ENCODE peak calls at places on chromosomes 12 and 14, in five cellular contexts. N is tibial nerve, A is prostate gland, F is right lobe of liver, L is esophagus squamous epithelium. P is an unnamed sample.

GRCh38 chr14:36661506-36662257 is at the start of gene PAX9:
- DNase-seq in N (peak; percentile 89), A (peak; percentile 96), F (peak; percentile 51), L (no peak), P (peak; percentile 93)

GRCh38 chr12:46373303-46374182 is 970 bp upstream of the SLC38A2 start:
- DNase-seq in N (peak; percentile 49), A (peak; percentile 42), F (peak; percentile 71), L (no peak), P (peak; percentile 68)

GRCh38 chr12:92312463-92312970 is 166.9 kb upstream of the BTG1 start:
- DNase-seq in N (no peak), A (no peak), F (no peak), L (no peak), P (no peak)

GRCh38 chr14:49641697-49642129 is 6.7 kb upstream of the DNAAF2 start:
- DNase-seq in N (no peak), A (peak; percentile 84), F (peak; percentile 91), L (no peak), P (peak; percentile 55)

GRCh38 chr12:88529531-88530488 is 50.5 kb downstream of the KITLG start:
- DNase-seq in N (no peak), A (no peak), F (no peak), L (no peak), P (no peak)

GRCh38 chr12:108801736-108802665 is 55.4 kb downstream of the SSH1 start:
- DNase-seq in N (peak; percentile 76), A (no peak), F (no peak), L (no peak), P (no peak)

GRCh38 chr12:55974308-55974724 is 438 bp downstream of the RAB5B start:
- DNase-seq in N (no peak), A (peak; percentile 37), F (no peak), L (no peak), P (peak; percentile 43)

GRCh38 chr14:54200726-54201125 is 196.1 kb upstream of the CDKN3 start:
- DNase-seq in N (no peak), A (no peak), F (no peak), L (no peak), P (no peak)

GRCh38 chr12:76413121-76413520 is 64.9 kb upstream of the BBS10 start:
- DNase-seq in N (no peak), A (no peak), F (no peak), L (no peak), P (no peak)

GRCh38 chr14:99287269-99287942 is 15.4 kb upstream of the BCL11B start:
- DNase-seq in N (no peak), A (no peak), F (no peak), L (no peak), P (no peak)

DNA sequence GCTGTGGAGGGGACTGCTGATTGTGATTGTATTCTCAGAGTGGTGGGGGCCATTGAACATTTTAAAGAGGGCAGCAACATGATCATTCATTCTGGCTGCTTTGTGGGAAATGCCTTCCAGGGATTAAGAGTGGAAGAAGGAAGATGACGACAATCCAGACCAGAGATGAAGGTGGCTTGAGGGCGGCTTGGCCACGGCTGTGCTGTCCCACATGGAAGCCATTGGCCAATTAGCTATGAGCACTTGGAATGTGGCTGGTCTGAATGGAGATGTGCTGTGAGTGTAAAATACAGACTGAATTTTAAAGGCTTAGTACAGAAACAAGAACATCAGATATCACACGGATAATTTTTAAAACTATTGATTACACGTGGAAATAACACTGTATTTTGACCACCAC is 19.2 kb upstream of the SLC10A1 start:
- DNase-seq in N (no peak), A (no peak), F (no peak), L (no peak), P (no peak)
- H3K27ac ChIP-seq in N (no peak overlapping the region), A (no peak overlapping the region), F (no peak overlapping the region), L (no peak overlapping the region), P (no peak overlapping the region)

GRCh38 chr14:22974530-22975313 is 7.6 kb downstream of the AJUBA start:
- DNase-seq in N (no peak), A (no peak), F (peak; percentile 56), L (no peak), P (no peak)
- H3K36me3 ChIP-seq in N (peaks cover 35% of the 10 kb centered on the region), A (no peaks in the 10 kb centered on the region), F (no peaks in the 10 kb centered on the region), L (peaks cover 6% of the 10 kb centered on the region), P (no peaks in the 10 kb centered on the region)

DNA sequence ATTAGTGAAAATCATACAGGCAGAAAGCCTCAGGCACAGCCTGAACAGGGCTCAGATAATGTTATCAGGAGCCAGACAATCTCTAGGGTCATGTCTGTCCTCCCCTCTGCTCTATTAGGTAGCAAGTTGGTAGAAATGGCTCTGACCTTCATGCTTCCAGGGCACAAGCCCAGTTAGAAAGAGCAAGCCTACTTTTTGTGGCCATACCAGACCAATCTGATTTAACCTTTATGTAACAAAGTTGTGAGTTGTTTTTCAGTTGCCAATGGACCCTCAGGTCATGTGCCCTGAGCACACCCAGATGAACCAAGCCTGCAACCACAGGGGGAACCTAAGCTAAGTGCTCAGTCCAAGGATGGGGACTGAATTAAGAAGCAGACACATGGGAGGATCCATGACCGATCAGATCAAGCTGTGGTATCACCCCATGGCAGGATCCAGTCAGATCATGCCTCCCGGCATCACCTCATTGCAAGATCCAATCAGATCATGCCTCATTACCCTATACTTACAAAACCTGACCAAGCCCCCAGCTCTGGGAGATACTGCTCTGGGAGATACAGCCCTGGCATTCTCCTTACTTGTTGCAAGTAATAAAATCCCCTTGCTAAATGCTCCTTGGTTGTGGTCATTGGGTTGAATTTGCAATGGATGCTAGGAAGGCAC is 18.8 kb upstream of the HIGD1C start:
- DNase-seq in N (no peak), A (no peak), F (no peak), L (no peak), P (no peak)
- TF ChIP-seq POLR2A in N (no peak), A (no peak), F (no peak), L (no peak), P (no peak)

DNA sequence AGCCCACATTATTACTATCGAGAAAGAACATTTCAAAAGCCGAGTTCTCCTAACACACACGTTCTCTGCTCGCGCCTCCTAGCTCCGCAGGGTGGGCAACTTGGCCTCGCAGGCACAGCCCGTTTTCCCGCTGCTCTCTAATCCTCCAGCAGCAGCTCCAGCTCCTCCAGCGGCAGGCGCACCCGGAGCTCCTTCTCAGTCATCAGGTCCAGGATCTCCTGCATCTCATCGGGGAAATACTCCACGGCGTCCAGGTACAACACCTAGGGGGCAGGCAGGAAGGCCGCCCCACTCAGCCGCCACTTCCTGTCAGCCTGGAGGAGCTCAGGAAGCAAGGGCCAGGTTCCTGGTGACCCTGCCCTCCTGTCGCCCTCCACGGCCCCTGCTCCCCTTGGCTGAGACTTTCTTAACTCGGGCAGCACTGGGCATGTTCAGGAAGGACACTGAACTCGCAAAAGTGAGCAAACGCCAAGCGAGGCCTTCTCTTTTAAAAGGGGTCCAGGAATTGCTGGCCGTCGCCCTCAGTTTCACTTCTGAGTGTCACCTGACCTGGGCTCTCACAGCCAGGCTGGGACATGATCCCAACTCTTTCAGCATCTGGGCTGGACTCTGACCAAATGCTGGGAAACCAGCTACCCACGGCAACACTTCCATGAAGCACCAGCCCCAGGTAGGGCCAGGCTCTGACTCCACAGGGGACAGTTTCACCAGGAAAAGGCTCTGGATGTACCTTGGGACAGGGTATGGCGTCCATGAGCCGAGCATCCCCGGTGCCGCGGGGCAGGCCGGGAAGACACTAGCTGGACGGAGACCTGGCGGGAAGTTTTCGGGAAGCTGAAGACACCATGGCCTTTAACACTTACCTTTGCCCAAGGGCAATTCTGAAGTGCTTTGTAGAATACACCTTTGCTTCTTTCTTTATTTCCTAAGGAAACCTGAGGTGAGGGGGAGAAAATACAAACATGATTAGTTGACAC is 22.1 kb downstream of the PSMC1 start:
- DNase-seq in N (no peak), A (no peak), F (peak; percentile 86), L (no peak), P (peak; percentile 13)
- H3K27ac ChIP-seq in N (no peak overlapping the region), A (no peak overlapping the region), F (peak overlapping the region; percentile 73), L (no peak overlapping the region), P (no peak overlapping the region)

DNA sequence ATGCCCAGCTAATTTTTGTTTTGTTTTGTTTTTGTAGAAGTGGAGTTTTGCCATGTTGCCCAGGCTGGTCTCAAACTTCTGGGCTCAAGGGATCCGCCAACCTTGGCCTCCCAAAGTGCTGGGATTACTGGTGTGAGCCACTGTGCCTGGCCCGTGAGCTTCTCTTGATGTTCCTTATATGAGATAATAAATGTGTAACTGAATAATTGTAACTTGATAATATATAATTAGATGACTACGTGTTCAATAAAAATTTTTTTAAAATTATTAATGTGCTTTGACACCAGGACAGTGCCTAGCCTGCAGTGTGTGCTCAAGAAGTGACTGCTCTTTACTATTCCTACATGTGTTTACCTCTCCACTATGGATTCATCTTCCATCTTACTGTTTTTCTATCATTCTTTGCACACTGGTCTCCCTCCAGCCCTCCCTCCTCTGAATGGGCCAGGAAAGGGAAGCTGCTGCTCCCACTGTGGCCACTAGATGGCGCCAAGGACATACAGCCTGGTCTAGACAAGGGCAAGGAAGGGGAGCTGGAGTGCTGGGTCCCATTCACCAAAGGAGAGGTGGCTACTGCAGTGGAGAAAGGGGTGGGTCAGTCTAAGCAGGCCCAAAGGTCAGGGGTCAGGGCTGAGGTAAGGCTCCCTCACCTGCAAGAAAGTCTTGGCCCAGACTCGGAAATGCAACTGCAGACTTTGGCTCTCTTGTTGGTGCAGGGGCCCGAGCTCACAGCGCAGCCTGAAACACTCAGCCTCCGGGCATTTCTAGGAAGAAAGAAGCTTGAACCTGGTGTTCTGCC is 14.7 kb upstream of the ZNF385A start:
- DNase-seq in N (peak; percentile 98), A (peak; percentile 70), F (peak; percentile 88), L (no peak), P (peak; percentile 92)
- H3K36me3 ChIP-seq in N (peaks cover 99% of the 10 kb centered on the region), A (peaks cover 4% of the 10 kb centered on the region), F (peaks cover 96% of the 10 kb centered on the region), L (peaks cover 25% of the 10 kb centered on the region), P (no peaks in the 10 kb centered on the region)

GRCh38 chr12:124567035-124567672 is at the start of gene NCOR2:
- DNase-seq in N (no peak), A (no peak), F (peak; percentile 59), L (no peak), P (no peak)
- TF ChIP-seq POLR2A in N (peak; percentile 35), A (no peak), F (no peak), L (no peak), P (no peak)

DNA sequence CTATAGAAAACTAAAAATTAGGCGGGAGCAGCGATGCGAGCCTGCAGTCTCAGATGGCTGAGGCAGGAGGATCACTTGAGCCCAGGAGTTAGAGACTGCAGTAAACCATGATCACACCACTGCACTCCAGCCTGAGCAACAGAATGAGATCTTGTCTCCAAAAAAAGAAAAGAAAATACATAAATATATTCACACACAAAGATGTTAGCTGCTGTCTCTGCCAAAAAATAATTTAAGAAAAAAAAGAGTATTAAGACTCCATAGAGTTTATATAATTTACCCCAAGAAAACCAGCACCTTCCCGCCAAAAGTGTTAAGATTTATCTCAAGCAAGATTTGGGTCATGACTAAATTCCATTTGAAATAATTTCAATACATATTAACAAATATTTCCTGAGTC is 102.6 kb downstream of the MED13L start:
- DNase-seq in N (no peak), A (no peak), F (no peak), L (no peak), P (no peak)
- H3K27ac ChIP-seq in N (no peak overlapping the region), A (no peak overlapping the region), F (no peak overlapping the region), L (no peak overlapping the region), P (no peak overlapping the region)

P was measured in testis.